ENCODE peak calls at places on chromosome 9, in six cellular contexts. L, C, S, Z, G and J are unnamed samples.

GRCh38 chr9:86978986-86979385 is 31.7 kb upstream of the GAS1 start:
- DNase-seq in S (no peak), C (no peak), L (no peak), G (no peak), Z (no peak), J (no peak)

GRCh38 chr9:96508227-96508940 is 58.4 kb downstream of the HABP4 start:
- DNase-seq in G (no peak), C (no peak), S (no peak), L (no peak), Z (no peak), J (no peak)

GRCh38 chr9:72828281-72828731 is 124.5 kb downstream of the ALDH1A1 start:
- DNase-seq in Z (no peak), G (peak; percentile 7), C (peak; percentile 90), S (no peak), L (no peak), J (no peak)

GRCh38 chr9:117485176-117485575 is 70.3 kb upstream of the ASTN2 start:
- DNase-seq in S (no peak), L (no peak), G (no peak), Z (no peak), C (peak; percentile 36), J (no peak)

GRCh38 chr9:80285325-80285724 is 713.6 kb downstream of the TLE4 start:
- DNase-seq in C (peak; percentile 13), Z (no peak), S (no peak), L (no peak), G (peak; percentile 11), J (no peak)

GRCh38 chr9:107054146-107054545 is 191.2 kb downstream of the ZNF462 start:
- DNase-seq in S (no peak), G (no peak), Z (no peak), L (no peak), C (no peak), J (no peak)

GRCh38 chr9:8278048-8278447 is 478.5 kb upstream of the DMAC1 start:
- DNase-seq in G (no peak), Z (no peak), S (no peak), L (no peak), C (no peak), J (no peak)

GRCh38 chr9:108478431-108478837 is 377.4 kb downstream of the ACTL7B start:
- DNase-seq in S (peak; percentile 67), Z (no peak), G (peak; percentile 55), C (peak; percentile 94), L (no peak), J (no peak)

GRCh38 chr9:76512826-76513225 is 53.8 kb downstream of the GCNT1 start:
- DNase-seq in Z (no peak), C (peak; percentile 52), L (no peak), G (no peak), S (no peak), J (no peak)

GRCh38 chr9:18297532-18297872 is 176.5 kb upstream of the ADAMTSL1 start:
- DNase-seq in G (no peak), Z (no peak), S (no peak), L (no peak), C (no peak), J (no peak)

GRCh38 chr9:70043689-70044449 is at the start of gene MAMDC2:
- DNase-seq in L (peak; percentile 51), C (peak; percentile 57), Z (peak; percentile 76), G (peak; percentile 58), S (peak; percentile 66), J (peak; percentile 70)
- H3K4me1 ChIP-seq in L (no peaks in the 10 kb centered on the region), C (peaks cover 59% of the 10 kb centered on the region), Z (peaks cover 7% of the 10 kb centered on the region), G (no peaks in the 10 kb centered on the region), S (peaks cover 2% of the 10 kb centered on the region), J (no peaks in the 10 kb centered on the region)

GRCh38 chr9:68876265-68876664 is 137.6 kb downstream of the PRKACG start:
- DNase-seq in C (no peak), G (no peak), S (no peak), L (no peak), Z (no peak), J (no peak)

GRCh38 chr9:68869020-68869419 is 144.9 kb downstream of the PRKACG start:
- DNase-seq in Z (no peak), C (no peak), G (no peak), L (no peak), S (no peak), J (no peak)

GRCh38 chr9:68870049-68870448 is 143.9 kb downstream of the PRKACG start:
- DNase-seq in L (no peak), Z (no peak), S (no peak), C (no peak), G (no peak), J (no peak)

GRCh38 chr9:68873179-68873578 is 140.7 kb downstream of the PRKACG start:
- DNase-seq in C (no peak), S (no peak), L (no peak), Z (no peak), G (no peak), J (no peak)

DNA sequence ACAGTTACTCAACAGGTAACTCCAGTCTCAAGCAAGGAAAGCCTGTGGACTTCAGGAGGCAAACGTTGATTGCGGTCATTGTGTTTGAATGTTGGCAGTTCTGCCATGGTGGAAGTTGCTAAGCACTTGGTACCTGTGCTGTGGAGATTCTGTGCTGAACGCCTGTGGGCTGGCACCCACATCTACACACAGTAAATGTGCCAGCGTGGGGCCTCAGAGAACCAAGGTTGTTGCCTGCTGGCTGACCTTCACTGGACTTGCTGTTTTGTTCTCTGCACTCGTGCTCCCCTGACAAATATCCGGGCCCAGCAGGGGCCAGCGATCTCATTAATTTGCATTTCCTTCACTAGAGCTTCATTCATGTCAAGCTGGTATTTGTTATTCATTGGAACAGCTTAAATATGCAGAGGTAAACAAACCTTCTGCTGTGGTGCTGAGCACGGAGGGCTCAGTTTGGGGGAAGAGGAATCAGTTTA is 141.8 kb downstream of the PRKACG start:
- DNase-seq in C (no peak), L (no peak), S (no peak), Z (no peak), G (no peak), J (no peak)
- H3K4me1 ChIP-seq in C (no peaks in the 10 kb centered on the region), L (no peaks in the 10 kb centered on the region), S (no peaks in the 10 kb centered on the region), Z (peaks cover 4% of the 10 kb centered on the region), G (no peaks in the 10 kb centered on the region), J (no peaks in the 10 kb centered on the region)

GRCh38 chr9:89455356-89455824 is 42.5 kb downstream of the SEMA4D start:
- DNase-seq in G (no peak), C (no peak), L (no peak), Z (no peak), S (no peak), J (no peak)
- H3K4me1 ChIP-seq in G (no peaks in the 10 kb centered on the region), C (no peaks in the 10 kb centered on the region), L (no peaks in the 10 kb centered on the region), Z (peaks cover 6% of the 10 kb centered on the region), S (no peaks in the 10 kb centered on the region), J (peaks cover 6% of the 10 kb centered on the region)

DNA sequence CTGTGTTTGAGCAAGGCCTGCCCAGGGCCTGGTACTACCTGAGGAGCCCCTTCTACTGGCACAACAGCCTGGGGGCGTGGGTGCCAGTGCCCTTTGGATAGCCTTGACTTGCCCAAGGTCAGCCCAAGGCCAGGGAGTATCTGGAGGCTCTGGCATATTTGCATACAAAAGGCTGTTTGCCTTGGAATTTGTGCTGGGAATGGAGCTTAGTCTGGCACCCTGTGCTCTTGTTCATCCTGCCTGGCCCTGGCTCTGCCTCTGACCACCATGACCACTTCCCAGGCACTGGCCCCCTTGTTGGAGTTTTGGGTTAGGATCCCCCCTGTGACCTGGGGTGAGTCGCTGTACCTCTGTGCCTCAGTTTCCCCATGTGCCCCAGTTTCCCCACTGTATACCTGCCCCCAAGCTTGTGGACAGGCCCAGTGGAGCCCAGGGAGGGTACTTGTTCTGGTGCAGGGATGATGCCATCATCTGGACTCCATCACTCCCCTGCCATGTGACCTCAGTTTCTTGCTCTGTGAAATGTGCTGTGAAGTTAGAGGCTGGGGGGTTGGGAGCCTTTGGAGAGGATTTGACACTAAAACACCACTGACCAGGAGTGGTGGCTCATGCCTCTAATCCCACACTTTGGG is 1.6 kb downstream of the SUSD3 start:
- DNase-seq in Z (peak; percentile 63), G (no peak), C (no peak), S (no peak), L (no peak), J (no peak)
- H3K4me1 ChIP-seq in Z (peaks cover 32% of the 10 kb centered on the region), G (peaks cover 27% of the 10 kb centered on the region), C (peaks cover 4% of the 10 kb centered on the region), S (no peaks in the 10 kb centered on the region), L (no peaks in the 10 kb centered on the region), J (peaks cover 34% of the 10 kb centered on the region)

GRCh38 chr9:21502586-21502985 is 20.5 kb upstream of the IFNE start:
- DNase-seq in G (no peak), L (no peak), Z (no peak), S (no peak), C (no peak), J (no peak)
- H3K4me1 ChIP-seq in G (peaks cover 12% of the 10 kb centered on the region), L (no peaks in the 10 kb centered on the region), Z (no peaks in the 10 kb centered on the region), S (no peaks in the 10 kb centered on the region), C (peaks cover 31% of the 10 kb centered on the region), J (no peaks in the 10 kb centered on the region)

GRCh38 chr9:4099961-4100360 is 199.9 kb downstream of the GLIS3 start:
- DNase-seq in S (no peak), L (no peak), G (no peak), Z (no peak), C (no peak), J (no peak)

GRCh38 chr9:4105183-4105582 is 194.7 kb downstream of the GLIS3 start:
- DNase-seq in C (no peak), L (no peak), G (no peak), S (no peak), Z (no peak), J (no peak)

GRCh38 chr9:4097991-4098390 is 201.9 kb downstream of the GLIS3 start:
- DNase-seq in Z (no peak), C (no peak), G (no peak), L (no peak), S (no peak), J (no peak)

GRCh38 chr9:4106081-4106491 is 193.8 kb downstream of the GLIS3 start:
- DNase-seq in Z (no peak), L (no peak), C (peak; percentile 83), S (no peak), G (peak; percentile 54), J (no peak)

GRCh38 chr9:4102078-4102477 is 197.8 kb downstream of the GLIS3 start:
- DNase-seq in C (no peak), Z (no peak), G (no peak), S (no peak), L (no peak), J (no peak)
- H3K4me1 ChIP-seq in C (peaks cover 7% of the 10 kb centered on the region), Z (no peaks in the 10 kb centered on the region), G (peaks cover 9% of the 10 kb centered on the region), S (peaks cover 3% of the 10 kb centered on the region), L (no peaks in the 10 kb centered on the region), J (peaks cover 7% of the 10 kb centered on the region)